ENCODE peak calls at places on chromosomes 2 and 18, in nine cellular contexts. D is HCT116, T is A549, P is GM12878, U is HepG2, K is endothelial cell of umbilical vein, X is NB4, S is H1, Z is SK-N-SH. B is an unnamed sample.

GRCh38 chr2:157898591-157898996 is 22.5 kb upstream of the ACVR1 start:
- DNase-seq in D (peak), T (peak), P (no peak), U (no peak), K (peak), X (peak), S (no peak), Z (no peak), B (no peak)

GRCh38 chr2:128414351-128414750 is 95.7 kb upstream of the HS6ST1 start:
- DNase-seq in D (no peak), T (no peak), P (no peak), U (no peak), K (no peak), X (peak), S (no peak), Z (peak), B (no peak)

GRCh38 chr2:10245021-10245420 is 57.7 kb upstream of the HPCAL1 start:
- DNase-seq in D (no peak), T (no peak), P (no peak), U (no peak), K (no peak), X (no peak), S (no peak), Z (no peak), B (peak)

GRCh38 chr2:36538345-36538744 is 59.6 kb downstream of the FEZ2 start:
- DNase-seq in D (no peak), T (no peak), P (no peak), U (no peak), K (no peak), X (no peak), S (no peak), Z (peak), B (no peak)

GRCh38 chr2:240458044-240458899 is 22.8 kb downstream of the GPC1 start:
- DNase-seq in D (no peak), T (no peak), P (no peak), U (no peak), K (no peak), X (no peak), S (no peak), Z (no peak), B (no peak)

GRCh38 chr2:26043862-26044736 is 10.2 kb downstream of the RAB10 start:
- DNase-seq in D (no peak), T (no peak), P (no peak), U (peak), K (peak), X (peak), S (no peak), Z (no peak), B (no peak)

GRCh38 chr18:21335927-21336488 is 94.0 kb downstream of the GREB1L start:
- DNase-seq in D (no peak), T (no peak), P (no peak), U (no peak), K (no peak), X (no peak), S (no peak), Z (no peak), B (no peak)

GRCh38 chr2:31296641-31297287 is 62.8 kb downstream of the EHD3 start:
- DNase-seq in D (no peak), T (no peak), P (no peak), U (no peak), K (peak), X (no peak), S (no peak), Z (no peak), B (no peak)

GRCh38 chr18:32383040-32383819 is 87.5 kb downstream of the GAREM1 start:
- DNase-seq in D (peak), T (peak), P (no peak), U (peak), K (peak), X (no peak), S (no peak), Z (no peak), B (no peak)

GRCh38 chr2:234427081-234428058 is 69.5 kb downstream of the ARL4C start:
- DNase-seq in D (no peak), T (peak), P (no peak), U (no peak), K (peak), X (no peak), S (peak), Z (no peak), B (peak)

GRCh38 chr18:76363451-76364120 is 131.5 kb downstream of the ZNF516 start:
- DNase-seq in D (no peak), T (no peak), P (no peak), U (peak), K (peak), X (no peak), S (no peak), Z (no peak), B (no peak)

GRCh38 chr2:150480241-150480640 is 7.2 kb downstream of the RND3 start:
- DNase-seq in D (no peak), T (no peak), P (no peak), U (no peak), K (peak), X (no peak), S (no peak), Z (no peak), B (no peak)

GRCh38 chr2:42569116-42569711 is 782 bp downstream of the MTA3 start:
- DNase-seq in D (no peak), T (peak), P (no peak), U (peak), K (peak), X (peak), S (no peak), Z (peak), B (no peak)

GRCh38 chr2:76808776-76809175 is 713.4 kb downstream of the LRRTM4 start:
- DNase-seq in D (no peak), T (no peak), P (no peak), U (no peak), K (peak), X (no peak), S (no peak), Z (peak), B (no peak)

DNA sequence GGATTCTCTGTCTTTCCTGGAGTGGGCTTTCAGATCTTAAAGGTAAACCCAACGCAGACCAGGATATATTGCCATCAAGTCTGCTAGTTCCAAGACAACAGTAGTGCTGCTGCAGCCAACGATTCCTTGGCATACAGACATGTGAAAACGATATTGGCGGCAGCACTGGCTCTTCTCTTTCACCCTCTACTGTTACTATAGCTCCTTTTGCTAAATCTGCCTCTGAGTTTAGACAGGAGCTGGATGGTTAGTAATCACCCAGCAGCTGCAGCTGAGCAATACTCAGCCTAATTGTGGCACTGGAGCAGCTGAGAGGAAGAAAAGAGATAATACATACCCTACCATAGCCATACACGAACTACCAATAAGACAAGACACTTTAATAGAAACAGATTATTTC is 4.0 kb downstream of the YES1 start:
- DNase-seq in D (no peak), T (no peak), P (no peak), U (no peak), K (peak), X (no peak), S (no peak), Z (no peak), B (no peak)
- TF ChIP-seq MAX in D (no peak), T (no peak), P (no peak), U (no peak), K (no peak), X (no peak), S (no peak), Z (no peak), B (no peak)

DNA sequence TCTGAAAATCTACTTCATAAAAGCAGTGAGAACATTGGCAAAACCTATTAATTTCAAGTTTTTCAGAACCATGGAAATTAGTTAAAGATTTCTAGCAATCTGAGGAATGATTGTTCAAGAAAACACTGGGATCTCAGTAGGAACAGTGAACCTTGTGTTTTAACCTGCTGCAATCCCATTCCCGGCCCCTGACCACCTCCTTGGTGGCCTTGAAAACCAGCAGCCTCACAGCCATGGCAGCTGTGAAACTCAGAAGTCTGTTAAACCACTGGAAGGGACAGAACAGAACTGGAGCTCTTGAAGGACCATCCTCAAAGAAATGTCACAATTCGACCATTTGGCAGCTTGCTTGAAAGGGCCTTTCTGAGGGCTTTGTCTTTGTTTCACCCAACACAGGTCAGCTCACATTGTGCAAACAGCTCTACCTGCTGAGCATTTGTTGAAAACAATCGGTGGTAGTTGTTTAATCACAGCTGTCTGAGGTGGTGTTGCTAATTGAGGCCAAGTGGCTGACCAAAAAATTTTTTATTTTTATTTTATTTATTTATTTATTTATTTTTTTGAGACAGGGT is 25.8 kb downstream of the NEDD4L start:
- DNase-seq in D (no peak), T (no peak), P (no peak), U (no peak), K (no peak), X (no peak), S (no peak), Z (no peak), B (no peak)
- TF ChIP-seq MAX in D (no peak), T (no peak), P (no peak), U (no peak), K (no peak), X (no peak), S (no peak), Z (no peak), B (no peak)

GRCh38 chr18:54812885-54813284 is 15.4 kb upstream of the RAB27B start:
- DNase-seq in D (no peak), T (no peak), P (no peak), U (no peak), K (no peak), X (no peak), S (no peak), Z (no peak), B (no peak)
- TF ChIP-seq MAX in D (no peak), T (no peak), P (no peak), U (no peak), K (no peak), X (no peak), S (no peak), Z (no peak), B (no peak)

GRCh38 chr2:181742361-181742760 is 62.0 kb upstream of the NEUROD1 start:
- DNase-seq in D (no peak), T (no peak), P (no peak), U (no peak), K (no peak), X (no peak), S (no peak), Z (no peak), B (no peak)

GRCh38 chr2:181745796-181746540 is 65.7 kb upstream of the NEUROD1 start:
- DNase-seq in D (no peak), T (no peak), P (no peak), U (no peak), K (peak), X (no peak), S (no peak), Z (no peak), B (no peak)

GRCh38 chr2:181741756-181742155 is 61.4 kb upstream of the NEUROD1 start:
- DNase-seq in D (no peak), T (no peak), P (no peak), U (no peak), K (no peak), X (no peak), S (no peak), Z (no peak), B (no peak)

GRCh38 chr2:181743723-181744031 is 63.4 kb upstream of the NEUROD1 start:
- DNase-seq in D (no peak), T (no peak), P (no peak), U (no peak), K (peak), X (no peak), S (no peak), Z (no peak), B (no peak)

GRCh38 chr2:181742908-181743722 is 62.8 kb upstream of the NEUROD1 start:
- DNase-seq in D (peak), T (peak), P (peak), U (peak), K (peak), X (peak), S (no peak), Z (peak), B (no peak)
- TF ChIP-seq MAX in D (peak), T (no peak), P (no peak), U (no peak), K (no peak), X (no peak), S (no peak), Z (no peak), B (no peak)

GRCh38 chr18:79555885-79556284 is 123.7 kb upstream of the CTDP1 start:
- DNase-seq in D (no peak), T (no peak), P (no peak), U (no peak), K (no peak), X (no peak), S (no peak), Z (no peak), B (no peak)
- TF ChIP-seq MAX in D (no peak), T (no peak), P (no peak), U (no peak), K (no peak), X (no peak), S (no peak), Z (no peak), B (no peak)

DNA sequence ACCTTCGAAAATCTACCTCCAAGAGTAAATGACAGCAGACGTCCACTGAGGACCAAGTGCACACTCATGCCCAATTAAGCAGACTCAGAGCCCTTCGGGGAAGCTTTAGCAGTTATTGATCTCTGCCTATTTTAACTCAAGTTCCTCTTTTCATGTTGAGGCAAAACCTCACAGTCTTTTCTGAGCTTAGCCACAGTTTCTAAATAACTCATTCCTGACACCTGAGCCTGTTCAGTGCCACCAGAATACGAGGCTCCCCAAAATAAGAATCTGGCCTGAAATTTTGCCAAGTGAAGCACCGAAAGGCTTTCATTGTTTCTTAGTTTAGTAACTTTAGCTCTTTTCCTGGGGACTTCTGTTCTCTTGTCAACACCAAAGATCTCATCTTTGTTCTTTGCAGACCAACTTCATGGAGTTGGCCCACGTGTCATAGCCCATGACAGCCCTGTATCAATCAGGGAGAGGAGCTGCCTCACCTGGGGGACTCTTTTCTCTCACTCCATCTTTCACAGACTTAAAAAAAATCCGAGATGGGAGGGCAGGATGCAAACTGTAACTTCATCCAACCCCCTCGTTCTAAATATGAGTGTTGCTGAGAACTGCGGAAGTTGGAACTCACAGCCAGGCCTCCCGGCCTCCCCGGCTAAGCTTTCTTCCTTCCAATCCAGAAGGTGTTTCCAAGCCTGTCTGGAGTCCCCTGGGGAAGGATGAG is 22.2 kb downstream of the INPP5D start:
- DNase-seq in D (no peak), T (no peak), P (peak), U (no peak), K (no peak), X (peak), S (no peak), Z (no peak), B (no peak)
- TF ChIP-seq MAX in D (no peak), T (no peak), P (no peak), U (no peak), K (no peak), X (peak), S (no peak), Z (no peak), B (no peak)

GRCh38 chr2:86223098-86223681 is 23.9 kb downstream of the MRPL35 start:
- DNase-seq in D (no peak), T (no peak), P (no peak), U (no peak), K (no peak), X (no peak), S (no peak), Z (peak), B (no peak)
- TF ChIP-seq MAX in D (no peak), T (no peak), P (no peak), U (no peak), K (no peak), X (no peak), S (no peak), Z (no peak), B (no peak)

DNA sequence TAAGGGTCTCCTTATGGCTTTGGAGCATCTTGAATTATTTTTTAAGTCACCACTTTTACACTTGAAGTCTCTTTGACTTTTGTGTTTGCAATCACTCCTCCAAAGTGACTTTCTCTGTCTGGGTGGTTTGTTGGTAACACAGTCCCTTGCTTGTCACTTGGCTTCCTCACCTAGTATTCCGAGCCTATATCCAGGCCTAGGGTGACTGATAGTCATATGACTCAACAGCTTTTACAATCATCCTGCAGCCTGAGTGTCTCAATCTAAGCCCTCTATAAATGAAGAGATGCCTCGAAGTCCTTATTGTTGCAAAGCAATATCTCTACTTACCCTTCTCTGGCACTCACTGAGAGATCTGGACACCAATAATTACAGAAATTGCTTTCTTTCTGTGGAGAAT is 53.9 kb upstream of the SETBP1 start:
- DNase-seq in D (no peak), T (no peak), P (no peak), U (no peak), K (no peak), X (no peak), S (no peak), Z (no peak), B (no peak)
- TF ChIP-seq MAX in D (no peak), T (no peak), P (no peak), U (no peak), K (no peak), X (no peak), S (no peak), Z (no peak), B (no peak)

DNA sequence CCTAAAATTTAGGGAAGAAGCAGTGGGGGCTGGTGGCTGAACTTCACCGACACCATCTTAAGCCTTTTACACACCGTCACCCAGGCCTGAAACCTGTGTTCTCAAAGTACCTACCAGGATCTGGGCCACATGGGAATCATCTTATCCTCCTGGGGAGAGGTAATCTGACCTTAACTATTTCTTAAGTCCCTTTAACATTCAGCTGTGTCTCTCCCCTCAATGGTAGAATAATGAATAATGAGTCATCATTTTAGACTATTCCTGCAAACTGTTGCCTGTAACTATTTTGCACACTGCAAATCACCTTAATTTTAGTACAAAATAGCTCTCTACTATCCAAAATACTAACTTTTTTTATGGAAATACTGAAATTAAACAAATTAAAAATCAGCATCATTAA is 149.4 kb upstream of the KLF7 start:
- DNase-seq in D (no peak), T (no peak), P (no peak), U (no peak), K (no peak), X (no peak), S (no peak), Z (no peak), B (no peak)
- TF ChIP-seq MAX in D (no peak), T (no peak), P (no peak), U (no peak), K (no peak), X (no peak), S (no peak), Z (no peak), B (no peak)

DNA sequence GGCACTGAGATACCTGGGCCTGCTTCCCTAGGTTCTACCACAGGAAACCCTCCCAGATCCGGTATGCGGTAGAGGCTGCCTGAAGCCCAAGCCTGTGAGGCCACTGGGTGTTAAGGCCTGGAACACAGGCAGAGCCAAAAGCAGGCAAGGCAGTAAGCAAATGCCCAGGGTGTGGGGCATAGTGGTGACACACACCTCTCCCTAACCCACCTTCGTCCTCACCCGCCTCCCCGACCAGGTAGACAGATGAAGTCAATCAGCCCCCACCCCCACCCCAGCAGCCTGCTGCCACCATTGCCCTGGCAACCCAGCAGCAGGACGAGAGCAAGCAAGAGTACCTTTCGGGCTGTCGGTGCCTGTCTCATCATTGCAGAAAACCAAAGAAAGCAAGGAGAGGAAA is 6.1 kb downstream of the DCTN1 start:
- DNase-seq in D (no peak), T (no peak), P (no peak), U (no peak), K (no peak), X (no peak), S (no peak), Z (peak), B (peak)
- TF ChIP-seq MAX in D (no peak), T (no peak), P (no peak), U (no peak), K (no peak), X (no peak), S (no peak), Z (no peak), B (no peak)

B was measured in WTC11.